ENCODE peak calls at places on chromosomes 6 and 20, in four cellular contexts. Z is A673, I is SJSA1, B is ovary. X is an unnamed sample. For H3K4me1, the result is how much of the 10 kb centered on the place peaks cover.

GRCh38 chr6:166289181-166290061 is 18.8 kb downstream of the PRR18 start:
- DNase-seq in Z (no peak), I (no peak), B (no peak), X (no peak)

GRCh38 chr20:12913781-12914443 is 94.9 kb upstream of the SPTLC3 start:
- DNase-seq in Z (no peak), I (no peak), B (no peak), X (no peak)

GRCh38 chr6:136039185-136039584 is 187.7 kb downstream of the PDE7B start:
- DNase-seq in Z (no peak), I (no peak), B (peak), X (no peak)

GRCh38 chr6:113825776-113826175 is 31.4 kb upstream of the MARCKS start:
- DNase-seq in Z (peak), I (peak), B (peak), X (peak)

GRCh38 chr20:47905628-47906487 is 120.6 kb upstream of the SULF2 start:
- DNase-seq in Z (no peak), I (no peak), B (no peak), X (peak)

GRCh38 chr6:139367810-139368321 is 6.6 kb downstream of the CITED2 start:
- DNase-seq in Z (peak), I (no peak), B (no peak), X (peak)

GRCh38 chr20:56748476-56749377 is 119.6 kb downstream of the TFAP2C start:
- DNase-seq in Z (no peak), I (no peak), B (no peak), X (no peak)

GRCh38 chr20:24257171-24257570 is 212.3 kb upstream of the SYNDIG1 start:
- DNase-seq in Z (no peak), I (no peak), B (no peak), X (no peak)

GRCh38 chr20:45943613-45944012 is 9.1 kb downstream of the PCIF1 start:
- DNase-seq in Z (no peak), I (no peak), B (no peak), X (no peak)

GRCh38 chr6:69832558-69832957 is 33.8 kb upstream of the COL19A1 start:
- DNase-seq in Z (no peak), I (no peak), B (no peak), X (no peak)

GRCh38 chr20:10780901-10781300 is 107.1 kb upstream of the JAG1 start:
- DNase-seq in Z (no peak), I (no peak), B (no peak), X (no peak)

GRCh38 chr6:137490506-137490905 is 3.7 kb downstream of the OLIG3 start:
- DNase-seq in Z (no peak), I (no peak), B (no peak), X (no peak)

GRCh38 chr6:54267798-54268197 is 40.4 kb upstream of the TINAG start:
- DNase-seq in Z (peak), I (no peak), B (no peak), X (peak)

GRCh38 chr20:58215116-58215515 is 13.3 kb downstream of the ANKRD60 start:
- DNase-seq in Z (no peak), I (no peak), B (no peak), X (no peak)

GRCh38 chr6:34465551-34466241 is at the start of gene PACSIN1:
- DNase-seq in Z (no peak), I (no peak), B (no peak), X (no peak)

GRCh38 chr6:44254201-44254956 is 2.9 kb downstream of the SLC35B2 start:
- DNase-seq in Z (peak), I (no peak), B (no peak), X (no peak)

GRCh38 chr6:10771371-10771894 is 23.8 kb downstream of the TMEM14B start:
- DNase-seq in Z (no peak), I (no peak), B (no peak), X (no peak)

GRCh38 chr6:135173242-135173988 is 7.7 kb upstream of the MYB start:
- DNase-seq in Z (no peak), I (no peak), B (no peak), X (no peak)

GRCh38 chr6:82521369-82521768 is 157.8 kb downstream of the TPBG start:
- DNase-seq in Z (no peak), I (no peak), B (no peak), X (peak)

GRCh38 chr6:113857565-113858066 is 471 bp downstream of the MARCKS start:
- DNase-seq in Z (peak), I (no peak), B (peak), X (peak)

GRCh38 chr6:128271527-128271926 is 248.9 kb downstream of the PTPRK start:
- DNase-seq in Z (no peak), I (no peak), B (no peak), X (no peak)

GRCh38 chr6:34100788-34101187 is 45.1 kb downstream of the GRM4 start:
- DNase-seq in Z (no peak), I (no peak), B (no peak), X (no peak)

GRCh38 chr6:9621276-9621675 is 793.6 kb downstream of the TFAP2A start:
- DNase-seq in Z (no peak), I (peak), B (no peak), X (no peak)

GRCh38 chr6:88587158-88587537 is 376.3 kb downstream of the RNGTT start:
- DNase-seq in Z (no peak), I (no peak), B (no peak), X (no peak)

GRCh38 chr6:87483929-87484328 is 11.2 kb downstream of the SLC35A1 start:
- DNase-seq in Z (peak), I (peak), B (no peak), X (peak)

GRCh38 chr6:30721198-30722024 is 1.3 kb downstream of the TUBB start:
- DNase-seq in Z (peak), I (peak), B (peak), X (peak)

GRCh38 chr20:1298888-1299511 is 29.9 kb downstream of the SDCBP2 start:
- DNase-seq in Z (no peak), I (no peak), B (no peak), X (no peak)

GRCh38 chr20:1010659-1011058 is 8.5 kb upstream of the RSPO4 start:
- DNase-seq in Z (no peak), I (no peak), B (no peak), X (no peak)

GRCh38 chr6:12200025-12200424 is 90.1 kb upstream of the EDN1 start:
- DNase-seq in Z (no peak), I (no peak), B (no peak), X (no peak)

GRCh38 chr6:167937301-167937700 is 60.2 kb upstream of the KIF25 start:
- DNase-seq in Z (no peak), I (no peak), B (no peak), X (no peak)

GRCh38 chr20:36491901-36492617 is 49.3 kb upstream of the MYL9 start:
- DNase-seq in Z (no peak), I (no peak), B (no peak), X (peak)

GRCh38 chr20:38196592-38196991 is 31.5 kb upstream of the TGM2 start:
- DNase-seq in Z (no peak), I (no peak), B (peak), X (peak)

GRCh38 chr20:49699200-49699992 is 14.3 kb downstream of the B4GALT5 start:
- DNase-seq in Z (peak), I (no peak), B (no peak), X (no peak)
- H3K4me1 ChIP-seq in Z (half or more), I (under half), B (under half), X (under half)

GRCh38 chr20:6048391-6048790 is 5.5 kb downstream of the LRRN4 start:
- DNase-seq in Z (no peak), I (no peak), B (no peak), X (no peak)
- H3K4me1 ChIP-seq in Z (under half), I (under half), B (under half), X (under half)

DNA sequence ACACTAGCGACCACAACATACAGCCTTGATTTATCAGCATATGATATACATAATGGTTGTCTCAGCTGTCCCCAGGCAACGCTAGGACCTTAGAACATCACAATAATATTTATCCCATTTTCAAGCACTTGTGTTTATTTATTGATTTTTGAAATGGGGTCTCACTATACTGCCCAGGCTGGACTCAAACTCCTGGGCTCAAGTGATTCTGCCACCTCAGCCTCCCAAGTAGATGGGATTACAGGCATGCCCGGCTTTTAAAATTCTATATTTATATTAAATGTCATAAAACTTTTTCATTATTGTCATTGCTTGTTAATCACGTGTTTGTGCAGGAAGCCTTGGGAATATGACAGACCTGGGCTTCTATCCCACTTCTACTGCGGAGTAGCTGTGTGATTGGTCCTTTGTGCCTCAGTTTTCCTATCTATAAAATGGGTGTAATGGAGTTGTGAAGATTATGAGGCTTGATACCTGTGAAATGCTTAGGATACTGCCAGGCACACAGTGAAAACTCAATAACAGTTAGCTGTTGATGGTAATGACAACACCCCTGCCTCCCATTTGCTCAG is 10.2 kb downstream of the COL20A1 start:
- DNase-seq in Z (no peak), I (no peak), B (no peak), X (no peak)
- H3K4me1 ChIP-seq in Z (under half), I (under half), B (under half), X (under half)

DNA sequence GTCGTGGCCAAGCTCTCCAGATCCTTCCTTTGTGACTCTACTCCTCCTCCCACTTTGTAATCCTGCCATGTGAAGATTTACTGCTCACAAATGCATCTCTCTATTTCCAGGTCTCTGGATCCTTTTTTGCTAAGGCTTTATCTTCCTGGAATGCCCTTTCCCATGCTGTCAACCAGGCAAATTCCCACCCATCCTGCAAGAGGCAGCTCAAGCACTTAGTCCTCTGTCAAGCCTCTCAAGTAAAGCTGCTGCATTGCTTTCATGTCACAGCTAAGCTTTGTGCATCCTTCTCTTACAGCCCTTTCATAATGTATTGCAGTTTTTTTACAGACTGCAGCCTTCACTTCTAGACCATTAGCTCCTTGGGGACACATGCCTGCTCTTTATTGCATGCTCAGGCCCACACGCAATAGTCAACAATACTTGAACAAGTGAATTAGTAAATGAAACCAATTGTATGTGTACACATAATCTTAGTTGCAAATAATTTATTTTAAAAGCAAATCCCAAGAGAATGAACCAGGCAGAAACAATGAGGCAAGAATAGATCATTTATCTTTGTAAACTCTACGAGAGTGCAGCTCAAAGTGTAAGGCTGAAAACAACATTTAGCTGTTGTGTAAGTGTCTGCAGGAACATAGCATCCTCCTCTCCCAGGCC is 45.7 kb downstream of the HIVEP2 start:
- DNase-seq in Z (no peak), I (no peak), B (no peak), X (no peak)
- H3K4me1 ChIP-seq in Z (under half), I (half or more), B (under half), X (under half)

DNA sequence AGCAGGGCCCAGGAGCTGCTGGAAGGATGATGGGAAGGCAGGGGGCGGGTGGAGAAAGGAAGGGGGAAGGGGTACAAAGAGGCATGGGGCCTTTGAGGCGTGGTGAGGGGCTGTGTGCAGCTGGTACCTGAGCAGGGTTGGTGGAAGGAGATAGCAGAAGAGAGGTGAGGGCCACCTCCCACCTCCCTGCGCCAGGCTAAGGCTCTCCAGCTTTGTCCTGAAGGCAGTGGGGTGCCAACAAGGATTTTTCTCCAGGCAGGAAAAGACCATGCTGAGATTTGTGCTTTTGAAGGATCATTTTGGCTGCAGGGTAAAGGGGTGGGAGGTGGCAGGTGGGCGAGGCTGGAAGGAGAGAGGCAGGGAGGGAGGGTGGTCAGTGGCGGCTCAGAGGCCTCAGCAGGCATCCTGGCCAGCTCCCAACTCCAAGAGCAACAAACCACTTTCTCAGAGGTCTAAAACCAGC is 40.8 kb downstream of the NOL4L start:
- DNase-seq in Z (no peak), I (no peak), B (no peak), X (no peak)
- H3K4me1 ChIP-seq in Z (under half), I (under half), B (under half), X (under half)

GRCh38 chr6:6713660-6714446 is 125.3 kb downstream of the LY86 start:
- DNase-seq in Z (no peak), I (no peak), B (no peak), X (peak)
- H3K4me1 ChIP-seq in Z (under half), I (under half), B (under half), X (under half)

GRCh38 chr6:149859938-149860337 is 4.2 kb downstream of the LRP11 start:
- DNase-seq in Z (no peak), I (no peak), B (no peak), X (no peak)
- H3K4me1 ChIP-seq in Z (under half), I (half or more), B (under half), X (under half)

X was measured in SJCRH30.